ENCODE peak calls at places on chromosomes 13 and 19, in ten cellular contexts. F is neural progenitor cell, S is stomach, H is left lung, K is heart left ventricle, X is RWPE1, M is IMR-90, G is SK-N-SH, D is breast epithelium, J is lung. E is an unnamed sample.

GRCh38 chr13:32638739-32639138 is 52.5 kb downstream of the PDS5B start:
- DNase-seq in M (no peak), J (no peak), D (no peak), X (no peak), H (no peak), F (no peak), K (no peak), G (no peak), S (no peak), E (no peak)

GRCh38 chr19:13329766-13330165 is 176.5 kb downstream of the CACNA1A start:
- DNase-seq in M (peak), S (no peak), H (no peak), D (no peak), K (no peak), J (no peak), F (no peak), X (peak), G (no peak), E (no peak)

GRCh38 chr13:112725346-112726017 is 35.6 kb downstream of the ATP11A start:
- DNase-seq in S (no peak), J (no peak), H (no peak), M (peak), D (no peak), X (no peak), F (no peak), G (no peak), K (no peak), E (no peak)

GRCh38 chr19:36449059-36449670 is 30.7 kb upstream of the ZFP82 start:
- DNase-seq in G (no peak), X (no peak), M (no peak), S (no peak), K (no peak), D (no peak), F (no peak), H (no peak), J (no peak), E (no peak)

GRCh38 chr19:39177110-39177699 is 19.6 kb upstream of the NCCRP1 start:
- DNase-seq in D (no peak), G (no peak), M (no peak), X (no peak), J (no peak), S (no peak), H (peak), K (no peak), F (no peak), E (no peak)

GRCh38 chr19:4109626-4109945 is 14.3 kb downstream of the MAP2K2 start:
- DNase-seq in M (no peak), G (no peak), J (no peak), F (no peak), S (no peak), X (no peak), D (no peak), H (no peak), K (no peak), E (no peak)

GRCh38 chr13:50800091-50800739 is 43.3 kb downstream of the DLEU7 start:
- DNase-seq in M (no peak), G (no peak), S (no peak), D (no peak), J (no peak), F (no peak), X (no peak), K (no peak), H (no peak), E (no peak)

GRCh38 chr13:19601749-19602725 is 31.4 kb upstream of the MPHOSPH8 start:
- DNase-seq in M (peak), X (peak), G (peak), S (peak), F (peak), K (peak), D (no peak), J (no peak), H (peak), E (no peak)

GRCh38 chr19:33022472-33023116 is 42.1 kb downstream of the RHPN2 start:
- DNase-seq in S (no peak), F (peak), J (no peak), D (peak), H (no peak), X (no peak), G (no peak), K (no peak), M (no peak), E (no peak)

GRCh38 chr19:55703790-55704215 is 28.8 kb downstream of the EPN1 start:
- DNase-seq in K (no peak), D (no peak), G (peak), J (no peak), M (no peak), F (peak), H (peak), X (peak), S (peak), E (peak)

GRCh38 chr19:28130066-28130511 is 1082.9 kb downstream of the UQCRFS1 start:
- DNase-seq in H (no peak), S (no peak), D (no peak), J (no peak), F (peak), X (no peak), M (no peak), K (no peak), G (no peak), E (no peak)

GRCh38 chr19:15781659-15782058 is 5.8 kb upstream of the OR10H5 start:
- DNase-seq in J (no peak), M (no peak), X (no peak), K (no peak), G (no peak), H (no peak), F (no peak), S (no peak), D (no peak), E (no peak)

GRCh38 chr13:45674908-45675307 is 27.2 kb upstream of the CBY2 start:
- DNase-seq in J (no peak), S (no peak), K (no peak), H (no peak), M (peak), F (peak), X (peak), G (peak), D (no peak), E (no peak)

GRCh38 chr19:46571495-46571894 is 29.6 kb upstream of the CALM3 start:
- DNase-seq in H (no peak), D (no peak), S (no peak), G (peak), J (no peak), K (no peak), X (peak), F (peak), M (no peak), E (no peak)

GRCh38 chr13:113058988-113059850 is 46.4 kb upstream of the F7 start:
- DNase-seq in G (no peak), S (no peak), D (no peak), X (no peak), M (no peak), F (no peak), K (peak), H (peak), J (no peak), E (peak)

GRCh38 chr13:102718746-102719145 is 23.9 kb upstream of the METTL21C start:
- DNase-seq in X (no peak), H (no peak), G (no peak), M (no peak), F (no peak), S (no peak), D (no peak), K (no peak), J (no peak), E (no peak)

GRCh38 chr19:11530432-11530831 is 1.5 kb upstream of the ECSIT start:
- DNase-seq in S (peak), K (peak), M (peak), D (peak), H (peak), J (peak), F (peak), X (peak), G (peak), E (no peak)

GRCh38 chr19:2289714-2290435 is 7.9 kb upstream of the PEAK3 start:
- DNase-seq in F (peak), K (peak), D (no peak), M (no peak), H (peak), J (peak), S (peak), G (no peak), X (no peak), E (no peak)

GRCh38 chr19:27793128-27793643 is 1419.8 kb downstream of the UQCRFS1 start:
- DNase-seq in H (peak), S (peak), M (peak), F (peak), K (peak), G (peak), D (peak), X (peak), J (peak), E (peak)

GRCh38 chr13:50015263-50015662 is at the start of gene KCNRG:
- DNase-seq in K (no peak), X (no peak), H (no peak), D (no peak), J (no peak), G (no peak), M (peak), F (no peak), S (no peak), E (no peak)

GRCh38 chr13:38697628-38698333 is 10.9 kb downstream of the FREM2 start:
- DNase-seq in X (no peak), J (no peak), H (no peak), F (peak), M (no peak), D (no peak), K (no peak), G (no peak), S (no peak), E (no peak)

GRCh38 chr13:91085127-91085526 is 262.4 kb upstream of the MIR17HG start:
- DNase-seq in M (no peak), D (no peak), X (no peak), F (no peak), H (no peak), S (no peak), J (no peak), G (no peak), K (no peak), E (no peak)

GRCh38 chr13:95533545-95534135 is 18.9 kb upstream of the CLDN10 start:
- DNase-seq in D (no peak), H (no peak), J (no peak), X (no peak), M (no peak), F (peak), G (no peak), K (no peak), S (peak), E (no peak)

GRCh38 chr19:7928741-7929701 is 3.1 kb upstream of the CTXN1 start:
- DNase-seq in F (peak), J (no peak), K (no peak), H (peak), G (peak), X (peak), M (peak), D (no peak), S (no peak), E (peak)

GRCh38 chr19:34459614-34460013 is 21.9 kb upstream of the WTIP start:
- DNase-seq in D (no peak), J (peak), F (no peak), G (no peak), H (no peak), X (no peak), M (no peak), K (no peak), S (peak), E (no peak)

GRCh38 chr13:39600766-39601165 is 2.2 kb downstream of the LHFPL6 start:
- DNase-seq in M (no peak), F (peak), H (no peak), S (no peak), K (peak), X (no peak), D (no peak), J (no peak), G (no peak), E (no peak)

DNA sequence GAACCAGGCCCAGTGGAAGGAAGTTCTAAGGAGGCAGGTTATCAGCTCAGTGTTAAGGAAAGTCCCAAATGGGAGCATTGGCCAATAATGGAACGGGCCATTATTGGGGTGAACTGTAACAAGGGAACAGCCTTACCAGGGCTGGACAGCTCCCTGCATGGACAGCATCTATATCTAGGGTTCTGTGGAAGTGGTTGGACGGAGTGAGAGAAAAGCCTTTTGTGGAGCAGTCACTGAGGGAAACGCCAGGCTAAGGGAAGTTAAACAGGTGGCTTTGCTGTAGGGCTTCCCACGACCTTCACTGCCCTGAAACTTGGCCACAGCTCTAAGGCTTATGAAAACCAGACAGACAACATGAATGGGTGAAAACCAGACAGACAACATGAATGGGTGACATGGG is 17.0 kb downstream of the POU2F2 start:
- DNase-seq in H (no peak), M (peak), X (no peak), K (no peak), S (no peak), J (no peak), D (no peak), F (no peak), G (no peak), E (no peak)
- H3K27ac ChIP-seq in H (no peak), M (no peak), X (peak), K (no peak), S (no peak), J (no peak), D (no peak), F (no peak), G (peak), E (no peak)

GRCh38 chr13:27011661-27012060 is 159.9 kb downstream of the USP12 start:
- DNase-seq in F (no peak), J (no peak), M (no peak), X (no peak), G (no peak), S (no peak), H (no peak), D (no peak), K (no peak), E (no peak)

GRCh38 chr13:27014406-27015359 is 156.9 kb downstream of the USP12 start:
- DNase-seq in J (no peak), D (no peak), M (no peak), X (no peak), S (no peak), H (no peak), G (no peak), K (no peak), F (no peak), E (no peak)

GRCh38 chr13:27008733-27009132 is 162.9 kb downstream of the USP12 start:
- DNase-seq in F (no peak), H (no peak), X (no peak), G (no peak), J (no peak), M (no peak), K (no peak), S (no peak), D (no peak), E (no peak)

GRCh38 chr13:27016871-27017270 is 154.7 kb downstream of the USP12 start:
- DNase-seq in G (no peak), J (no peak), H (no peak), S (no peak), X (no peak), M (no peak), F (no peak), D (no peak), K (no peak), E (no peak)

DNA sequence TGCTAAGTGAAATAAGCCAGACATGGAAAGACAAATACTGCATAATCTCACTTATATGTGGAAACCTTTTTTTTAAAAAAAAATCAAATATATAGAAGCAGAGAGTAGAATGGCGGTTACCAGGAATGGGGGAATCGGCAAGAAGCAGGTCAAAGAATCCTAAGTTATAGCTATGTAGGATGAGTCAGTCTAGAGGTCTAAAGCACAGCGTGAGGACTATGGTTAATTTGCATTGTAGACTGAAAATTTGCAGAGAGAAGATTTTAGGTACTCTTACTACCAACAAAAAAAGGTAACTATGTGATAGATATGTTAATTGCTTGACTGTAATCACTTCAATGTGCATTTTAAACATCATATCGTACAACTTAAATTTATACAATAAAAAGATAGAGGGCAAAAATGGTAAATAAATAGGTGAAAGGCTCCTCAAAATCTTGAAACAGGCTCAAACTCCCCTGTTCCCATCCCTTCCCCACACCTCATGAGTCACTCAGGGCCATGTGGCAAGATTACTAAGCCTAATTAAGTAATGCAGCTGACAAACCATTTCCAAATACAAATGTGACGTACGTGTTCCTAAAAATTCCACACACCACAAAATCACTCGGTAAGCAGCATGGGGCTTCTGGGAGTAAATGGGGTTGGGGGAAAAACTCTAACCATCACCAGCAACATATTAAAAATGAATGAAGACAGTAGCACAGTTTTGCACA is 159.0 kb downstream of the USP12 start:
- DNase-seq in G (no peak), M (peak), X (peak), H (no peak), J (no peak), D (no peak), K (no peak), F (no peak), S (no peak), E (no peak)
- H3K27ac ChIP-seq in G (no peak), M (no peak), X (no peak), H (no peak), J (no peak), D (no peak), K (no peak), F (no peak), S (no peak), E (no peak)

GRCh38 chr19:18429717-18430416 is 8.1 kb downstream of the ISYNA1 start:
- DNase-seq in F (no peak), D (no peak), H (no peak), M (no peak), X (no peak), G (no peak), S (no peak), K (no peak), J (no peak), E (no peak)
- H3K27ac ChIP-seq in F (peak), D (peak), H (peak), M (no peak), X (peak), G (peak), S (peak), K (peak), J (no peak), E (peak)

DNA sequence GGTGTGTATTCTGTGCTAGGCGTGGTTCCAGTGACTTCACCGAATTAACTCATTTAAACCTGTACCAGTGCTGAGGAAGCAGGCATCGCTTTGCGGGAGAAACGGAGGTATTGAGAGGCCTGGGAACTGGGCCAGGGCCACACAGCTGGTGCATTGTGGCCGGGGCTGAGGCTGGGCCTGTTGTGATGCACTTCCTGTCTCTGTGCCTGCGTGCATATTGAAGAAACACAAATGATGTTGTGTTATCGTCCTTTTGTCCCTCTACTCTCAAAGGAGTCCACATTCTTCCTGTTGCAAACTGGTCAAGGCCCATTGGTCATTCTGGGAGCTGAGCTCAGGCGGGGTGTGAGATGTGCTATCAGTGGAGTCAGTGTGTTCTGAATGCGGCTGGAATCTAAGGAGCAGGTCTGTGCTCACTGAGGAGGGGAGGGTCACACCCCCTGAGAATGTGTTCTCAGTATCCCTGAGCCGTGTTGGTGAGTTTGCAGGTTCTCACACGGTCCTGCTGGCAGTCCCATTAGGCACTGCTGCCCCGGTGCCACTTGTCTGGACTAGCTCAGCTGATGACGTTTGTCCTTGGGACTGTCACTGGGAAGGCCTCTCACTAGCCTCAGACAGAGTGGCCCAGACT is 62.1 kb downstream of the ARHGEF7 start:
- DNase-seq in M (peak), K (peak), X (no peak), F (no peak), H (no peak), D (no peak), G (no peak), S (peak), J (no peak), E (no peak)
- H3K27ac ChIP-seq in M (no peak), K (peak), X (peak), F (no peak), H (peak), D (peak), G (peak), S (peak), J (peak), E (peak)

GRCh38 chr13:109151255-109151654 is 521.8 kb downstream of the MYO16 start:
- DNase-seq in X (peak), H (no peak), G (no peak), S (no peak), M (no peak), J (no peak), K (no peak), D (no peak), F (no peak), E (no peak)
- H3K27ac ChIP-seq in X (no peak), H (no peak), G (no peak), S (no peak), M (no peak), J (no peak), K (no peak), D (no peak), F (no peak), E (no peak)

GRCh38 chr19:47691090-47691489 is 22.1 kb upstream of the EHD2 start:
- DNase-seq in J (no peak), S (no peak), X (no peak), D (no peak), F (no peak), M (no peak), K (no peak), H (no peak), G (no peak), E (no peak)
- H3K27ac ChIP-seq in J (no peak), S (no peak), X (no peak), D (no peak), F (no peak), M (no peak), K (no peak), H (no peak), G (no peak), E (no peak)